ENCODE peak calls at places on chromosomes 6 and 20, in six cellular contexts. H is hypothalamus, B is naive B cell, J is A172, W is NCI-H69, Y is T follicular helper cell. R is an unnamed sample.

GRCh38 chr20:51500936-51501335 is 41.6 kb downstream of the NFATC2 start:
- DNase-seq in H (no peak), B (peak), J (no peak), W (no peak), Y (peak), R (no peak)

GRCh38 chr6:45590751-45591184 is 213.0 kb upstream of the SUPT3H start:
- DNase-seq in H (no peak), B (no peak), J (peak), W (no peak), Y (no peak), R (no peak)

GRCh38 chr6:23277521-23278227 is 708.3 kb downstream of the HDGFL1 start:
- DNase-seq in H (no peak), B (no peak), J (no peak), W (no peak), Y (no peak), R (no peak)

GRCh38 chr20:36507746-36508145 is 33.6 kb upstream of the MYL9 start:
- DNase-seq in H (no peak), B (no peak), J (no peak), W (no peak), Y (no peak), R (no peak)

GRCh38 chr6:83824831-83825230 is 28.3 kb upstream of the RIPPLY2 start:
- DNase-seq in H (no peak), B (no peak), J (no peak), W (peak), Y (no peak), R (no peak)

GRCh38 chr6:49401063-49401462 is 62.0 kb downstream of the MMUT start:
- DNase-seq in H (no peak), B (no peak), J (no peak), W (no peak), Y (no peak), R (no peak)

GRCh38 chr6:33700391-33701050 is 11.0 kb downstream of the UQCC2 start:
- DNase-seq in H (no peak), B (peak), J (peak), W (peak), Y (peak), R (peak)

GRCh38 chr6:55886185-55886836 is 10.9 kb upstream of the BMP5 start:
- DNase-seq in H (no peak), B (no peak), J (peak), W (peak), Y (no peak), R (no peak)

GRCh38 chr6:11380969-11381744 is 148.7 kb upstream of the NEDD9 start:
- DNase-seq in H (no peak), B (no peak), J (no peak), W (no peak), Y (no peak), R (no peak)

GRCh38 chr6:107192739-107193296 is 77.5 kb upstream of the BEND3 start:
- DNase-seq in H (no peak), B (no peak), J (no peak), W (peak), Y (no peak), R (no peak)

GRCh38 chr6:136435096-136435495 is 115.1 kb downstream of the MAP7 start:
- DNase-seq in H (no peak), B (no peak), J (no peak), W (peak), Y (no peak), R (no peak)

GRCh38 chr6:104711371-104711770 is 148.3 kb downstream of the HACE1 start:
- DNase-seq in H (no peak), B (no peak), J (no peak), W (peak), Y (no peak), R (no peak)

R was measured in effector CD8-positive, alpha-beta T cell.